ENCODE peak calls at places on chromosome X, in six cellular contexts. Z is EH, H is frontal cortex, F is HAP-1, M is hippocampal formation, N is HT1080. K is an unnamed sample.

GRCh38 chrX:71945435-71945834 is 34.8 kb downstream of the NHSL2 start:
- DNase-seq in N (no peak), Z (no peak), H (no peak), M (no peak), F (no peak), K (no peak)

GRCh38 chrX:10611441-10612090 is 8.8 kb downstream of the MID1 start:
- DNase-seq in Z (no peak), H (no peak), F (peak), N (no peak), M (no peak), K (no peak)

GRCh38 chrX:40096395-40097091 is 1.2 kb downstream of the BCOR start:
- DNase-seq in Z (peak), H (no peak), M (peak), F (peak), N (no peak), K (no peak)

GRCh38 chrX:153725039-153725831 is 579 bp downstream of the ABCD1 start:
- DNase-seq in M (no peak), Z (no peak), F (no peak), H (no peak), N (no peak), K (no peak)

GRCh38 chrX:22373766-22374165 is 101.1 kb downstream of the CBLL2 start:
- DNase-seq in F (no peak), Z (no peak), H (no peak), N (no peak), M (no peak), K (no peak)

GRCh38 chrX:120604359-120604782 is 470 bp downstream of the MCTS1 start:
- DNase-seq in M (no peak), F (peak), Z (peak), H (peak), N (peak), K (no peak)

GRCh38 chrX:72396117-72396516 is 90.4 kb upstream of the CITED1 start:
- DNase-seq in Z (no peak), N (no peak), M (no peak), F (no peak), H (no peak), K (no peak)

GRCh38 chrX:65203545-65203944 is 227.3 kb upstream of the ZC4H2 start:
- DNase-seq in Z (no peak), H (no peak), M (no peak), N (no peak), F (no peak), K (no peak)

GRCh38 chrX:50903387-50904027 is 7.0 kb upstream of the BMP15 start:
- DNase-seq in M (peak), F (peak), Z (peak), N (peak), H (peak), K (no peak)

GRCh38 chrX:155056877-155057792 is 13.8 kb downstream of the CMC4 start:
- DNase-seq in Z (peak), F (peak), M (peak), N (peak), H (peak), K (peak)

GRCh38 chrX:77603635-77604336 is 156.6 kb downstream of the FGF16 start:
- DNase-seq in M (no peak), N (no peak), F (no peak), Z (no peak), H (no peak), K (no peak)

GRCh38 chrX:120236676-120237460 is 13.7 kb upstream of the ZBTB33 start:
- DNase-seq in F (peak), Z (no peak), N (no peak), M (no peak), H (no peak), K (no peak)

GRCh38 chrX:72312311-72312940 is 6.7 kb upstream of the CITED1 start:
- DNase-seq in N (no peak), H (no peak), M (no peak), Z (no peak), F (no peak), K (no peak)

GRCh38 chrX:77527233-77528001 is 80.2 kb downstream of the FGF16 start:
- DNase-seq in F (no peak), H (no peak), M (peak), N (no peak), Z (no peak), K (no peak)

GRCh38 chrX:8090482-8090881 is 80.6 kb downstream of the VCX2 start:
- DNase-seq in F (no peak), H (no peak), M (no peak), N (no peak), Z (no peak), K (no peak)